ENCODE peak calls at places on chromosomes 4 and X, in seven cellular contexts. One of them, this sample, is unnamed.

GRCh38 chr4:122728781-122729330 is 3.6 kb upstream of the BBS12 start:
- DNase-seq in fibroblast of pulmonary artery: peak; percentile 35
- DNase-seq in stimulated activated naive CD8-positive, alpha-beta T cell treated with anti-CD3 and anti-CD28 coated beads, Interleukin-15, Interleukin-2, amounts not matched to agents 100 U/mL and 50 U/mL, for 24 hours: no peak
- DNase-seq in activated CD4-positive, alpha-beta T cell treated with anti-CD3 and anti-CD28 coated beads, Interleukin-2, amount 50 U/mL, for 1 hour: no peak
- DNase-seq in GM06990: no peak
- DNase-seq in stromal cell of bone marrow: peak; percentile 52
- DNase-seq in occipital lobe: no peak
- DNase-seq in this sample: no peak

GRCh38 chrX:77723684-77724083 is 62.3 kb downstream of the ATRX start:
- DNase-seq in stimulated activated naive CD8-positive, alpha-beta T cell treated with anti-CD3 and anti-CD28 coated beads, Interleukin-15, Interleukin-2, amounts not matched to agents 100 U/mL and 50 U/mL, for 24 hours: no peak
- DNase-seq in stromal cell of bone marrow: no peak
- DNase-seq in activated CD4-positive, alpha-beta T cell treated with anti-CD3 and anti-CD28 coated beads, Interleukin-2, amount 50 U/mL, for 1 hour: no peak
- DNase-seq in fibroblast of pulmonary artery: no peak
- DNase-seq in occipital lobe: no peak
- DNase-seq in GM06990: no peak
- DNase-seq in this sample: no peak

GRCh38 chr4:10085828-10086505 is 30.6 kb downstream of the WDR1 start:
- DNase-seq in activated CD4-positive, alpha-beta T cell treated with anti-CD3 and anti-CD28 coated beads, Interleukin-2, amount 50 U/mL, for 1 hour: no peak
- DNase-seq in occipital lobe: no peak
- DNase-seq in stromal cell of bone marrow: no peak
- DNase-seq in fibroblast of pulmonary artery: no peak
- DNase-seq in stimulated activated naive CD8-positive, alpha-beta T cell treated with anti-CD3 and anti-CD28 coated beads, Interleukin-15, Interleukin-2, amounts not matched to agents 100 U/mL and 50 U/mL, for 24 hours: no peak
- DNase-seq in GM06990: no peak
- DNase-seq in this sample: no peak

GRCh38 chrX:109776986-109777385 is 43.9 kb upstream of the ACSL4 start:
- DNase-seq in GM06990: no peak
- DNase-seq in stimulated activated naive CD8-positive, alpha-beta T cell treated with anti-CD3 and anti-CD28 coated beads, Interleukin-15, Interleukin-2, amounts not matched to agents 100 U/mL and 50 U/mL, for 24 hours: no peak
- DNase-seq in activated CD4-positive, alpha-beta T cell treated with anti-CD3 and anti-CD28 coated beads, Interleukin-2, amount 50 U/mL, for 1 hour: no peak
- DNase-seq in occipital lobe: no peak
- DNase-seq in stromal cell of bone marrow: no peak
- DNase-seq in fibroblast of pulmonary artery: no peak
- DNase-seq in this sample: no peak

GRCh38 chrX:119693032-119693995 is at the start of gene SEPTIN6:
- DNase-seq in GM06990: peak; percentile 95
- DNase-seq in stromal cell of bone marrow: peak; percentile 34
- DNase-seq in stimulated activated naive CD8-positive, alpha-beta T cell treated with anti-CD3 and anti-CD28 coated beads, Interleukin-15, Interleukin-2, amounts not matched to agents 100 U/mL and 50 U/mL, for 24 hours: peak; percentile 83
- DNase-seq in activated CD4-positive, alpha-beta T cell treated with anti-CD3 and anti-CD28 coated beads, Interleukin-2, amount 50 U/mL, for 1 hour: peak; percentile 78
- DNase-seq in occipital lobe: peak; percentile 54
- DNase-seq in fibroblast of pulmonary artery: peak; percentile 69
- DNase-seq in this sample: peak; percentile 90

GRCh38 chr4:26288308-26288982 is 32.4 kb upstream of the RBPJ start:
- DNase-seq in stimulated activated naive CD8-positive, alpha-beta T cell treated with anti-CD3 and anti-CD28 coated beads, Interleukin-15, Interleukin-2, amounts not matched to agents 100 U/mL and 50 U/mL, for 24 hours: peak; percentile 20
- DNase-seq in GM06990: peak; percentile 60
- DNase-seq in occipital lobe: no peak
- DNase-seq in stromal cell of bone marrow: no peak
- DNase-seq in fibroblast of pulmonary artery: peak; percentile 45
- DNase-seq in activated CD4-positive, alpha-beta T cell treated with anti-CD3 and anti-CD28 coated beads, Interleukin-2, amount 50 U/mL, for 1 hour: no peak
- DNase-seq in this sample: peak; percentile 64

GRCh38 chr4:99028187-99028586 is 32.7 kb downstream of the METAP1 start:
- DNase-seq in occipital lobe: no peak
- DNase-seq in GM06990: no peak
- DNase-seq in fibroblast of pulmonary artery: no peak
- DNase-seq in stimulated activated naive CD8-positive, alpha-beta T cell treated with anti-CD3 and anti-CD28 coated beads, Interleukin-15, Interleukin-2, amounts not matched to agents 100 U/mL and 50 U/mL, for 24 hours: no peak
- DNase-seq in activated CD4-positive, alpha-beta T cell treated with anti-CD3 and anti-CD28 coated beads, Interleukin-2, amount 50 U/mL, for 1 hour: no peak
- DNase-seq in stromal cell of bone marrow: no peak
- DNase-seq in this sample: no peak

GRCh38 chr4:158775091-158775651 is 6.3 kb downstream of the FNIP2 start:
- DNase-seq in occipital lobe: peak; percentile 38
- DNase-seq in activated CD4-positive, alpha-beta T cell treated with anti-CD3 and anti-CD28 coated beads, Interleukin-2, amount 50 U/mL, for 1 hour: no peak
- DNase-seq in GM06990: no peak
- DNase-seq in fibroblast of pulmonary artery: peak; percentile 79
- DNase-seq in stimulated activated naive CD8-positive, alpha-beta T cell treated with anti-CD3 and anti-CD28 coated beads, Interleukin-15, Interleukin-2, amounts not matched to agents 100 U/mL and 50 U/mL, for 24 hours: no peak
- DNase-seq in stromal cell of bone marrow: peak; percentile 65
- DNase-seq in this sample: no peak

GRCh38 chr4:177356921-177357320 is 47.2 kb downstream of the NEIL3 start:
- DNase-seq in stromal cell of bone marrow: no peak
- DNase-seq in GM06990: no peak
- DNase-seq in stimulated activated naive CD8-positive, alpha-beta T cell treated with anti-CD3 and anti-CD28 coated beads, Interleukin-15, Interleukin-2, amounts not matched to agents 100 U/mL and 50 U/mL, for 24 hours: no peak
- DNase-seq in activated CD4-positive, alpha-beta T cell treated with anti-CD3 and anti-CD28 coated beads, Interleukin-2, amount 50 U/mL, for 1 hour: no peak
- DNase-seq in fibroblast of pulmonary artery: no peak
- DNase-seq in occipital lobe: no peak
- DNase-seq in this sample: no peak

GRCh38 chrX:88903989-88904718 is 157.1 kb downstream of the CPXCR1 start:
- DNase-seq in occipital lobe: no peak
- DNase-seq in GM06990: no peak
- DNase-seq in fibroblast of pulmonary artery: no peak
- DNase-seq in stimulated activated naive CD8-positive, alpha-beta T cell treated with anti-CD3 and anti-CD28 coated beads, Interleukin-15, Interleukin-2, amounts not matched to agents 100 U/mL and 50 U/mL, for 24 hours: no peak
- DNase-seq in activated CD4-positive, alpha-beta T cell treated with anti-CD3 and anti-CD28 coated beads, Interleukin-2, amount 50 U/mL, for 1 hour: no peak
- DNase-seq in stromal cell of bone marrow: no peak
- DNase-seq in this sample: peak; percentile 3

GRCh38 chr4:26020083-26020668 is 106.2 kb downstream of the SMIM20 start:
- DNase-seq in stromal cell of bone marrow: no peak
- DNase-seq in fibroblast of pulmonary artery: peak; percentile 83
- DNase-seq in stimulated activated naive CD8-positive, alpha-beta T cell treated with anti-CD3 and anti-CD28 coated beads, Interleukin-15, Interleukin-2, amounts not matched to agents 100 U/mL and 50 U/mL, for 24 hours: peak; percentile 19
- DNase-seq in GM06990: no peak
- DNase-seq in occipital lobe: no peak
- DNase-seq in activated CD4-positive, alpha-beta T cell treated with anti-CD3 and anti-CD28 coated beads, Interleukin-2, amount 50 U/mL, for 1 hour: no peak
- DNase-seq in this sample: peak; percentile 67

GRCh38 chr4:28966982-28967381 is 1753.2 kb upstream of the PCDH7 start:
- DNase-seq in stimulated activated naive CD8-positive, alpha-beta T cell treated with anti-CD3 and anti-CD28 coated beads, Interleukin-15, Interleukin-2, amounts not matched to agents 100 U/mL and 50 U/mL, for 24 hours: no peak
- DNase-seq in stromal cell of bone marrow: no peak
- DNase-seq in GM06990: no peak
- DNase-seq in fibroblast of pulmonary artery: peak; percentile 25
- DNase-seq in occipital lobe: no peak
- DNase-seq in activated CD4-positive, alpha-beta T cell treated with anti-CD3 and anti-CD28 coated beads, Interleukin-2, amount 50 U/mL, for 1 hour: no peak
- DNase-seq in this sample: no peak

GRCh38 chrX:150503898-150504219 is 64.6 kb upstream of the MTM1 start:
- DNase-seq in fibroblast of pulmonary artery: no peak
- DNase-seq in stimulated activated naive CD8-positive, alpha-beta T cell treated with anti-CD3 and anti-CD28 coated beads, Interleukin-15, Interleukin-2, amounts not matched to agents 100 U/mL and 50 U/mL, for 24 hours: no peak
- DNase-seq in occipital lobe: no peak
- DNase-seq in GM06990: no peak
- DNase-seq in activated CD4-positive, alpha-beta T cell treated with anti-CD3 and anti-CD28 coated beads, Interleukin-2, amount 50 U/mL, for 1 hour: no peak
- DNase-seq in stromal cell of bone marrow: no peak
- DNase-seq in this sample: no peak

GRCh38 chrX:123960956-123961267 is 594 bp upstream of the STAG2 start:
- DNase-seq in activated CD4-positive, alpha-beta T cell treated with anti-CD3 and anti-CD28 coated beads, Interleukin-2, amount 50 U/mL, for 1 hour: no peak
- DNase-seq in occipital lobe: no peak
- DNase-seq in stromal cell of bone marrow: no peak
- DNase-seq in stimulated activated naive CD8-positive, alpha-beta T cell treated with anti-CD3 and anti-CD28 coated beads, Interleukin-15, Interleukin-2, amounts not matched to agents 100 U/mL and 50 U/mL, for 24 hours: peak; percentile 29
- DNase-seq in GM06990: no peak
- DNase-seq in fibroblast of pulmonary artery: no peak
- DNase-seq in this sample: no peak

GRCh38 chr4:10733486-10733885 is 48.9 kb upstream of the CLNK start:
- DNase-seq in stromal cell of bone marrow: no peak
- DNase-seq in GM06990: no peak
- DNase-seq in activated CD4-positive, alpha-beta T cell treated with anti-CD3 and anti-CD28 coated beads, Interleukin-2, amount 50 U/mL, for 1 hour: no peak
- DNase-seq in occipital lobe: no peak
- DNase-seq in stimulated activated naive CD8-positive, alpha-beta T cell treated with anti-CD3 and anti-CD28 coated beads, Interleukin-15, Interleukin-2, amounts not matched to agents 100 U/mL and 50 U/mL, for 24 hours: no peak
- DNase-seq in fibroblast of pulmonary artery: no peak
- DNase-seq in this sample: no peak

GRCh38 chrX:103276581-103277002 is at the start of gene TCEAL5:
- DNase-seq in activated CD4-positive, alpha-beta T cell treated with anti-CD3 and anti-CD28 coated beads, Interleukin-2, amount 50 U/mL, for 1 hour: no peak
- DNase-seq in stimulated activated naive CD8-positive, alpha-beta T cell treated with anti-CD3 and anti-CD28 coated beads, Interleukin-15, Interleukin-2, amounts not matched to agents 100 U/mL and 50 U/mL, for 24 hours: no peak
- DNase-seq in stromal cell of bone marrow: no peak
- DNase-seq in fibroblast of pulmonary artery: no peak
- DNase-seq in GM06990: no peak
- DNase-seq in occipital lobe: peak; percentile 42
- DNase-seq in this sample: peak; percentile 1

GRCh38 chrX:2342878-2343277 is 157.9 kb downstream of the DHRSX start:
- DNase-seq in stromal cell of bone marrow: no peak
- DNase-seq in stimulated activated naive CD8-positive, alpha-beta T cell treated with anti-CD3 and anti-CD28 coated beads, Interleukin-15, Interleukin-2, amounts not matched to agents 100 U/mL and 50 U/mL, for 24 hours: no peak
- DNase-seq in GM06990: no peak
- DNase-seq in activated CD4-positive, alpha-beta T cell treated with anti-CD3 and anti-CD28 coated beads, Interleukin-2, amount 50 U/mL, for 1 hour: no peak
- DNase-seq in fibroblast of pulmonary artery: peak; percentile 83
- DNase-seq in occipital lobe: no peak
- DNase-seq in this sample: no peak

GRCh38 chr4:112058433-112058832 is 86.8 kb upstream of the FAM241A start:
- DNase-seq in fibroblast of pulmonary artery: no peak
- DNase-seq in stimulated activated naive CD8-positive, alpha-beta T cell treated with anti-CD3 and anti-CD28 coated beads, Interleukin-15, Interleukin-2, amounts not matched to agents 100 U/mL and 50 U/mL, for 24 hours: no peak
- DNase-seq in occipital lobe: no peak
- DNase-seq in stromal cell of bone marrow: no peak
- DNase-seq in GM06990: no peak
- DNase-seq in activated CD4-positive, alpha-beta T cell treated with anti-CD3 and anti-CD28 coated beads, Interleukin-2, amount 50 U/mL, for 1 hour: no peak
- DNase-seq in this sample: no peak

GRCh38 chrX:148885203-148885602 is 384.8 kb downstream of the AFF2 start:
- DNase-seq in activated CD4-positive, alpha-beta T cell treated with anti-CD3 and anti-CD28 coated beads, Interleukin-2, amount 50 U/mL, for 1 hour: no peak
- DNase-seq in occipital lobe: no peak
- DNase-seq in stimulated activated naive CD8-positive, alpha-beta T cell treated with anti-CD3 and anti-CD28 coated beads, Interleukin-15, Interleukin-2, amounts not matched to agents 100 U/mL and 50 U/mL, for 24 hours: no peak
- DNase-seq in GM06990: no peak
- DNase-seq in stromal cell of bone marrow: no peak
- DNase-seq in fibroblast of pulmonary artery: no peak
- DNase-seq in this sample: no peak

GRCh38 chr4:167274346-167274745 is 40.1 kb upstream of the SPOCK3 start:
- DNase-seq in activated CD4-positive, alpha-beta T cell treated with anti-CD3 and anti-CD28 coated beads, Interleukin-2, amount 50 U/mL, for 1 hour: no peak
- DNase-seq in stimulated activated naive CD8-positive, alpha-beta T cell treated with anti-CD3 and anti-CD28 coated beads, Interleukin-15, Interleukin-2, amounts not matched to agents 100 U/mL and 50 U/mL, for 24 hours: no peak
- DNase-seq in occipital lobe: no peak
- DNase-seq in stromal cell of bone marrow: peak; percentile 6
- DNase-seq in GM06990: no peak
- DNase-seq in fibroblast of pulmonary artery: no peak
- DNase-seq in this sample: no peak

GRCh38 chr4:118338981-118339765 is 13.6 kb downstream of the PRSS12 start:
- DNase-seq in fibroblast of pulmonary artery: peak; percentile 33
- DNase-seq in stromal cell of bone marrow: peak; percentile 34
- DNase-seq in activated CD4-positive, alpha-beta T cell treated with anti-CD3 and anti-CD28 coated beads, Interleukin-2, amount 50 U/mL, for 1 hour: no peak
- DNase-seq in stimulated activated naive CD8-positive, alpha-beta T cell treated with anti-CD3 and anti-CD28 coated beads, Interleukin-15, Interleukin-2, amounts not matched to agents 100 U/mL and 50 U/mL, for 24 hours: no peak
- DNase-seq in occipital lobe: no peak
- DNase-seq in GM06990: no peak
- DNase-seq in this sample: no peak

GRCh38 chr4:154612472-154613414 is at the start of gene FGG:
- DNase-seq in stromal cell of bone marrow: no peak
- DNase-seq in stimulated activated naive CD8-positive, alpha-beta T cell treated with anti-CD3 and anti-CD28 coated beads, Interleukin-15, Interleukin-2, amounts not matched to agents 100 U/mL and 50 U/mL, for 24 hours: no peak
- DNase-seq in fibroblast of pulmonary artery: no peak
- DNase-seq in activated CD4-positive, alpha-beta T cell treated with anti-CD3 and anti-CD28 coated beads, Interleukin-2, amount 50 U/mL, for 1 hour: no peak
- DNase-seq in GM06990: no peak
- DNase-seq in occipital lobe: no peak
- DNase-seq in this sample: no peak

GRCh38 chrX:21725498-21725897 is 32.4 kb downstream of the SMPX start:
- DNase-seq in occipital lobe: no peak
- DNase-seq in activated CD4-positive, alpha-beta T cell treated with anti-CD3 and anti-CD28 coated beads, Interleukin-2, amount 50 U/mL, for 1 hour: no peak
- DNase-seq in stimulated activated naive CD8-positive, alpha-beta T cell treated with anti-CD3 and anti-CD28 coated beads, Interleukin-15, Interleukin-2, amounts not matched to agents 100 U/mL and 50 U/mL, for 24 hours: no peak
- DNase-seq in GM06990: no peak
- DNase-seq in stromal cell of bone marrow: no peak
- DNase-seq in fibroblast of pulmonary artery: peak; percentile 24
- DNase-seq in this sample: no peak

This sample was measured in activated CD8-positive, alpha-beta T cell treated with anti-CD3 and anti-CD28 coated beads for 36 hours.